ENCODE peak calls at places on chromosomes 5 and 9, in nine cellular contexts. P, G, S, I, B, Y, L, F and X are unnamed samples.

GRCh38 chr5:1974501-1975405 is 92.0 kb upstream of the IRX4 start:
- DNase-seq in S (no peak), I (no peak), P (no peak), G (no peak), Y (no peak), B (no peak), F (peak; percentile 56), L (no peak), X (no peak)

GRCh38 chr9:87285183-87285582 is 212.5 kb upstream of the DAPK1 start:
- DNase-seq in I (no peak), Y (peak; percentile 28), F (no peak), S (no peak), B (peak; percentile 59), G (no peak), P (no peak), L (no peak), X (no peak)

GRCh38 chr5:9644630-9645029 is 14.5 kb upstream of the TAS2R1 start:
- DNase-seq in B (no peak), I (no peak), Y (peak; percentile 30), F (no peak), P (no peak), L (no peak), S (no peak), G (no peak), X (no peak)

GRCh38 chr9:6153425-6153824 is 62.2 kb upstream of the IL33 start:
- DNase-seq in G (no peak), F (peak; percentile 21), I (no peak), B (peak; percentile 63), P (no peak), Y (no peak), L (no peak), S (no peak), X (no peak)

GRCh38 chr5:131379723-131380122 is 115.9 kb downstream of the CDC42SE2 start:
- DNase-seq in B (peak; percentile 22), I (peak; percentile 43), F (no peak), G (no peak), L (peak; percentile 69), Y (peak; percentile 95), P (no peak), S (no peak), X (no peak)

GRCh38 chr9:92482336-92482735 is at the start of gene ASPN:
- DNase-seq in I (no peak), B (no peak), P (no peak), F (no peak), L (no peak), G (no peak), Y (no peak), S (no peak), X (no peak)

GRCh38 chr9:129763235-129763917 is 10.5 kb upstream of the PTGES start:
- DNase-seq in B (peak; percentile 64), I (no peak), Y (peak; percentile 91), P (no peak), G (no peak), S (no peak), F (peak; percentile 72), L (no peak), X (no peak)

GRCh38 chr9:112218908-112219307 is 43.8 kb upstream of the SUSD1 start:
- DNase-seq in Y (no peak), B (no peak), F (no peak), I (no peak), P (no peak), G (no peak), S (no peak), L (no peak), X (no peak)

GRCh38 chr9:34997375-34997774 is 7.8 kb downstream of the DNAJB5 start:
- DNase-seq in S (no peak), G (no peak), F (no peak), I (no peak), B (no peak), L (no peak), P (no peak), Y (no peak), X (no peak)

GRCh38 chr5:23314827-23315226 is 192.6 kb upstream of the PRDM9 start:
- DNase-seq in Y (peak; percentile 70), F (peak; percentile 63), I (no peak), S (no peak), L (no peak), B (peak; percentile 69), P (no peak), G (no peak), X (no peak)

GRCh38 chr5:74194196-74194595 is 446.3 kb downstream of the ENC1 start:
- DNase-seq in B (no peak), Y (no peak), I (no peak), P (no peak), L (no peak), G (no peak), F (no peak), S (no peak), X (no peak)

GRCh38 chr9:75467141-75467540 is 378.8 kb downstream of the OSTF1 start:
- DNase-seq in B (no peak), F (no peak), G (no peak), Y (no peak), P (no peak), S (no peak), I (no peak), L (no peak), X (no peak)

GRCh38 chr9:129458155-129458661 is 162.7 kb downstream of the C9orf50 start:
- DNase-seq in F (no peak), L (peak; percentile 66), G (no peak), P (no peak), S (no peak), B (no peak), Y (peak; percentile 69), I (peak; percentile 52), X (no peak)

GRCh38 chr9:84597131-84597530 is 72.4 kb upstream of the NTRK2 start:
- DNase-seq in G (no peak), L (no peak), S (no peak), F (no peak), B (no peak), Y (no peak), I (no peak), P (no peak), X (no peak)

GRCh38 chr9:83296123-83296522 is 233.2 kb upstream of the RASEF start:
- DNase-seq in I (no peak), P (no peak), S (no peak), B (no peak), Y (no peak), F (peak; percentile 17), L (no peak), G (peak; percentile 53), X (no peak)

GRCh38 chr9:136143215-136144001 is 24.7 kb upstream of the TMEM250 start:
- DNase-seq in L (no peak), P (no peak), F (peak; percentile 45), B (no peak), I (no peak), G (peak; percentile 72), Y (peak; percentile 12), S (no peak), X (no peak)

GRCh38 chr5:154653764-154654483 is 101.3 kb upstream of the LARP1 start:
- DNase-seq in G (no peak), B (no peak), I (no peak), F (no peak), S (no peak), L (no peak), P (no peak), Y (peak; percentile 43), X (no peak)